ENCODE peak calls at places on chromosomes 16 and 17, in five cellular contexts. A is MM.1S, M is hepatocyte, Z is Karpas-422, J is mammary epithelial cell. W is an unnamed sample.

GRCh38 chr16:88382491-88383400 is at the start of gene ZNF469:
- DNase-seq in A (no peak), M (peak), Z (no peak), J (no peak), W (peak)

GRCh38 chr17:4004517-4005295 is 40.5 kb upstream of the ATP2A3 start:
- DNase-seq in A (no peak), M (peak), Z (peak), J (no peak), W (peak)

GRCh38 chr17:74089869-74090464 is 113.5 kb upstream of the RPL38 start:
- DNase-seq in A (peak), M (peak), Z (peak), J (peak), W (peak)

GRCh38 chr17:47265983-47266541 is 12.4 kb downstream of the ITGB3 start:
- DNase-seq in A (no peak), M (peak), Z (peak), J (peak), W (peak)

GRCh38 chr17:27958708-27959381 is 65.7 kb upstream of the LYRM9 start:
- DNase-seq in A (no peak), M (no peak), Z (no peak), J (no peak), W (no peak)

GRCh38 chr16:86791287-86792074 is 213.1 kb downstream of the FOXL1 start:
- DNase-seq in A (no peak), M (no peak), Z (no peak), J (no peak), W (no peak)

GRCh38 chr17:67601897-67602296 is 115.8 kb upstream of the NOL11 start:
- DNase-seq in A (no peak), M (no peak), Z (no peak), J (no peak), W (peak)

GRCh38 chr17:74012465-74012864 is 191.0 kb upstream of the RPL38 start:
- DNase-seq in A (no peak), M (no peak), Z (no peak), J (no peak), W (no peak)

GRCh38 chr17:68048996-68049395 is 13.5 kb downstream of the KPNA2 start:
- DNase-seq in A (no peak), M (no peak), Z (peak), J (no peak), W (peak)

GRCh38 chr17:29622337-29623282 is at the start of gene CORO6:
- DNase-seq in A (peak), M (peak), Z (no peak), J (no peak), W (peak)

GRCh38 chr17:3917391-3917931 is 1.2 kb upstream of the P2RX1 start:
- DNase-seq in A (no peak), M (peak), Z (no peak), J (no peak), W (no peak)

GRCh38 chr16:19689342-19689741 is 28.7 kb downstream of the KNOP1 start:
- DNase-seq in A (no peak), M (no peak), Z (no peak), J (no peak), W (no peak)

GRCh38 chr16:405548-406506 is 4.1 kb downstream of the DECR2 start:
- DNase-seq in A (no peak), M (peak), Z (no peak), J (no peak), W (no peak)

GRCh38 chr17:14311186-14311705 is 10.4 kb downstream of the HS3ST3B1 start:
- DNase-seq in A (no peak), M (no peak), Z (no peak), J (no peak), W (no peak)

GRCh38 chr16:72481419-72481818 is 309.5 kb upstream of the PMFBP1 start:
- DNase-seq in A (no peak), M (no peak), Z (no peak), J (no peak), W (peak)

GRCh38 chr17:50502643-50502990 is 5.6 kb upstream of the MYCBPAP start:
- DNase-seq in A (no peak), M (no peak), Z (no peak), J (no peak), W (no peak)

GRCh38 chr16:56192644-56192960 is 1.3 kb downstream of the GNAO1 start:
- DNase-seq in A (no peak), M (no peak), Z (no peak), J (no peak), W (no peak)

GRCh38 chr17:60049936-60050335 is 28.8 kb downstream of the HEATR6 start:
- DNase-seq in A (no peak), M (no peak), Z (no peak), J (no peak), W (peak)

GRCh38 chr17:14359251-14359939 is 58.5 kb downstream of the HS3ST3B1 start:
- DNase-seq in A (no peak), M (no peak), Z (peak), J (no peak), W (peak)

GRCh38 chr16:20944861-20945390 is 44.4 kb downstream of the LYRM1 start:
- DNase-seq in A (peak), M (no peak), Z (peak), J (peak), W (peak)

GRCh38 chr17:16287563-16288027 is 65.7 kb downstream of the CENPV start:
- DNase-seq in A (no peak), M (peak), Z (peak), J (peak), W (peak)

GRCh38 chr17:78935419-78936323 is 10.5 kb upstream of the TIMP2 start:
- DNase-seq in A (no peak), M (peak), Z (no peak), J (no peak), W (peak)

GRCh38 chr16:85004587-85005205 is 6.6 kb downstream of the ZDHHC7 start:
- DNase-seq in A (no peak), M (peak), Z (no peak), J (peak), W (peak)

GRCh38 chr17:37648555-37648954 is 5.3 kb upstream of the DDX52 start:
- DNase-seq in A (peak), M (no peak), Z (no peak), J (peak), W (peak)

GRCh38 chr17:49715221-49715620 is 7.5 kb upstream of the SLC35B1 start:
- DNase-seq in A (no peak), M (no peak), Z (no peak), J (no peak), W (no peak)

GRCh38 chr16:73025111-73025505 is 22.8 kb downstream of the ZFHX3 start:
- DNase-seq in A (no peak), M (no peak), Z (no peak), J (no peak), W (peak)

GRCh38 chr17:78351449-78352006 is 8.3 kb downstream of the SOCS3 start:
- DNase-seq in A (no peak), M (peak), Z (no peak), J (peak), W (peak)

GRCh38 chr17:83057793-83058477 is 21.5 kb upstream of the METRNL start:
- DNase-seq in A (no peak), M (no peak), Z (no peak), J (no peak), W (no peak)

GRCh38 chr16:13390093-13390985 is 488.9 kb downstream of the SHISA9 start:
- DNase-seq in A (no peak), M (no peak), Z (peak), J (no peak), W (no peak)

GRCh38 chr17:75834279-75834920 is 9.8 kb downstream of the UNC13D start:
- DNase-seq in A (no peak), M (no peak), Z (no peak), J (no peak), W (no peak)
- H2AFZ ChIP-seq in A (no peak), M (no peak), Z (no peak), J (no peak), W (no peak)

DNA sequence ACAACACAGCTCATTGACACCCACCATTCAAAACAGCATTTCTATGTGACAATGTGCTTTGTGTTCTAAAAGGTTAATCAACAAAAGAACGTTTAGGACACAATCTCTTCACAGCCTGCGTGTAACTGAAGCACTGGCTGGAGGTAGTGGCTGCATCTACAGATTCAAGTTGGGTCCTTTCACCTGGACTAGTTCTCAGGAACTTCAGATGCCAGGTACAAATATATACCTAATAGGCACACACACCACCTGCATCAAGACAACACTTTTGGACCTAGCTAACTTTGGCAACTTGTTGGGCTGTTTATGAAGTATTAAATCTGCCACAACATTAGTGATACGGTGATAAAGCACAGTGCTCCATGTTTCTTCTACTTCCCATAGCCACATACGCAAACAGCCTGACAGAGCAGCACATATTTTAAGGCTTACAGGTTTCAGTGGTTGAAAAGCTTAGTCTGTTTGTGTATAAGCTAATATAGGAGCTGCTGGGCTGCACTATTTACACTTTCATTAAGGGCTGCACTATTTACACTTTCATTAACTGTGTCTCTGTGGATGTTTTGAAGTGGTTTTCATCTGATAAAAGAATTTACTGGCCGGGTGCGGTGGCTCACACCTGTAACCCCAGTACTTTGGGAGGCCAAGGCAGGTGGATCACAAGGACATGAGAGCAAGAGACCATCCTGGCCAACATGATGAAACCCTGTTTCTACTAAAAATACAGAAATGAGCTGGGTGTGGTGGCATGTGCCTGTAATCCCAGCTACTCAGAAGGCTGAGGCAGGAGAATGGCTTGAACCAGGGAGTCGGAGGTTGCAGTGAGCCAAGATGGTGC is 132.6 kb downstream of the PARN start:
- DNase-seq in A (peak), M (no peak), Z (no peak), J (no peak), W (no peak)
- H3K27ac ChIP-seq in A (peak), M (peak), Z (no peak), J (peak), W (no peak)

DNA sequence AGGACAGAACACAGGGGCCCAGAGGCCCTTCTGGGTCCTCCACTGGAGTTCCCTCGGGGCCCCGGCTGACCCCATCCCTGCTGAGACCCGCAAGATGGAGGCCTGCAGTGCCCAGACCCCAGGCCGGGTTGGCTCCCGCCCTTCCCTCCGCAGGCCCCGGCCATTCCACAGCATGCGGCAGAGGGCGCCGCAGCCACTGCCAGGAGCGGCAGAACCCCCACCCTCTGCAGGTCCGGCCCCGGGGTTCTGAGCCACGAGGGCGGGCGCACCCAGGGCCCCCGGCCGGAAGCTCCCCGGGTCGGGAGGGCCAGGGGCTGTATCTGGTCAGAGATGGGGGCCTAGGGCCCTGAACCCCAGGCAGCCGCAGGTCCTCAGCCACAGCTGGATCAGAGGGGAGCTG is 2.4 kb upstream of the PERCC1 start:
- DNase-seq in A (no peak), M (no peak), Z (peak), J (no peak), W (peak)
- H2AFZ ChIP-seq in A (no peak), M (no peak), Z (no peak), J (peak), W (no peak)

DNA sequence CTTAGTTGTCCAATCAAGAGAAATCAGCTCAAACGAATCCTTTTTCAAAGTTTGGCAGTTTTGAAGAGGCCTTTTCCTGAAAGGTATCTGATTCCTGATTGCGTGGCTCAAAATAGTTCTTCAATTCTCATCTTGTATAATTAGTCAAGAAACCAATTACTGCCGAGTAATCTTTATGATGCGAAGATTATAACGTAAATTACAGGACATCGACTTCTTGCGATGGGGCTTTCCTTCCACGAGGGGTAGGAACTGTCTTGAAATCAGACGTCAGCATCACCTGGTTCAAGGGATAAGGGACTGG is 644 bp upstream of the ARL2BP start:
- DNase-seq in A (no peak), M (no peak), Z (no peak), J (no peak), W (peak)
- H3K27ac ChIP-seq in A (peak), M (peak), Z (peak), J (peak), W (peak)

GRCh38 chr17:31829649-31830048 is 29.4 kb downstream of the COPRS start:
- DNase-seq in A (no peak), M (no peak), Z (no peak), J (no peak), W (no peak)

GRCh38 chr17:31830971-31831755 is 27.9 kb downstream of the COPRS start:
- DNase-seq in A (no peak), M (no peak), Z (no peak), J (no peak), W (no peak)

GRCh38 chr17:31835984-31836383 is 23.1 kb downstream of the COPRS start:
- DNase-seq in A (no peak), M (no peak), Z (no peak), J (no peak), W (no peak)

GRCh38 chr17:31834448-31834847 is 24.6 kb downstream of the COPRS start:
- DNase-seq in A (peak), M (no peak), Z (no peak), J (no peak), W (no peak)

DNA sequence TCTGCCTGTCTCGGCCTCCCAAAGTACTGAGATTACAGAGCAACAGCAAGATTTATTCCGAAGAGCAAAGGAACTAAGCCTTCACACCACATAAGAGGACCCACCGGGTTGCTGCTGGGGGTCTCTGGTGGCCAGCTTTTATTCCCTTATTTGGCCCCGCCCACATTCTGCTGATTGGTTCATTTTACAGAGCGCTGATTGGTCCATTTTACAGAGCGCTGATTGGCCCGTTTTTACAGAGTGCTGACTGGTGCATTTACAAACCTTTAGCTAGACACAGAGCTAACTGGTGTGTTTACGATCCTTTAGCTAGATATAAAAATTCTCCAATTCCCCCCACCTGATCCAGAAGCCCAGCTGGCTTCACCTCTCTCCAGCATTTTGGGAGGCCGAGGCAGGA is 26.3 kb downstream of the COPRS start:
- DNase-seq in A (no peak), M (no peak), Z (no peak), J (no peak), W (no peak)
- H2AFZ ChIP-seq in A (no peak), M (no peak), Z (no peak), J (no peak), W (no peak)

GRCh38 chr17:8206536-8206935 is 3.8 kb downstream of the AURKB start:
- DNase-seq in A (no peak), M (no peak), Z (no peak), J (no peak), W (no peak)

GRCh38 chr17:8204761-8205555 is 5.4 kb downstream of the AURKB start:
- DNase-seq in A (no peak), M (no peak), Z (no peak), J (no peak), W (no peak)

GRCh38 chr17:8212312-8213180 is 2.2 kb upstream of the AURKB start:
- DNase-seq in A (no peak), M (no peak), Z (no peak), J (no peak), W (no peak)

GRCh38 chr17:8209909-8210760 is at the start of gene AURKB:
- DNase-seq in A (peak), M (peak), Z (peak), J (peak), W (peak)

GRCh38 chr17:8210761-8211458 is 535 bp upstream of the AURKB start:
- DNase-seq in A (no peak), M (no peak), Z (peak), J (no peak), W (peak)
- H3K27ac ChIP-seq in A (peak), M (peak), Z (no peak), J (peak), W (peak)